ENCODE peak calls at places on chromosome 14, in four cellular contexts. C is DND-41, P is AG09309, X is WERI-Rb-1. O is an unnamed sample.

GRCh38 chr14:32679927-32680612 is 258.6 kb upstream of the NPAS3 start:
- DNase-seq in C (no peak), P (no peak), X (no peak), O (no peak)

GRCh38 chr14:90523544-90523943 is 126.7 kb downstream of the CALM1 start:
- DNase-seq in C (no peak), P (no peak), X (no peak), O (no peak)

GRCh38 chr14:73723799-73724621 is 9.8 kb upstream of the PNMA1 start:
- DNase-seq in C (no peak), P (peak; percentile 98), X (no peak), O (peak; percentile 63)

GRCh38 chr14:75310295-75311059 is 31.8 kb downstream of the FOS start:
- DNase-seq in C (no peak), P (no peak), X (no peak), O (no peak)

GRCh38 chr14:47262801-47263200 is 412.6 kb downstream of the MDGA2 start:
- DNase-seq in C (no peak), P (no peak), X (no peak), O (no peak)

GRCh38 chr14:53432378-53432802 is 279.3 kb upstream of the DDHD1 start:
- DNase-seq in C (peak; percentile 42), P (peak; percentile 17), X (peak; percentile 24), O (no peak)

GRCh38 chr14:93775158-93775557 is 13.1 kb downstream of the PRIMA1 start:
- DNase-seq in C (no peak), P (no peak), X (no peak), O (no peak)

GRCh38 chr14:92607702-92608429 is 94.3 kb downstream of the RIN3 start:
- DNase-seq in C (no peak), P (peak; percentile 52), X (no peak), O (peak; percentile 51)

GRCh38 chr14:98022541-98023520 is 1225.6 kb downstream of the VRK1 start:
- DNase-seq in C (no peak), P (no peak), X (no peak), O (no peak)

GRCh38 chr14:102251161-102251560 is 53.8 kb downstream of the MOK start:
- DNase-seq in C (no peak), P (no peak), X (no peak), O (no peak)

GRCh38 chr14:60327447-60328331 is 78.7 kb downstream of the PPM1A start:
- DNase-seq in C (no peak), P (no peak), X (peak; percentile 93), O (no peak)

GRCh38 chr14:98592611-98593170 is 679.3 kb downstream of the BCL11B start:
- DNase-seq in C (no peak), P (no peak), X (no peak), O (no peak)

DNA sequence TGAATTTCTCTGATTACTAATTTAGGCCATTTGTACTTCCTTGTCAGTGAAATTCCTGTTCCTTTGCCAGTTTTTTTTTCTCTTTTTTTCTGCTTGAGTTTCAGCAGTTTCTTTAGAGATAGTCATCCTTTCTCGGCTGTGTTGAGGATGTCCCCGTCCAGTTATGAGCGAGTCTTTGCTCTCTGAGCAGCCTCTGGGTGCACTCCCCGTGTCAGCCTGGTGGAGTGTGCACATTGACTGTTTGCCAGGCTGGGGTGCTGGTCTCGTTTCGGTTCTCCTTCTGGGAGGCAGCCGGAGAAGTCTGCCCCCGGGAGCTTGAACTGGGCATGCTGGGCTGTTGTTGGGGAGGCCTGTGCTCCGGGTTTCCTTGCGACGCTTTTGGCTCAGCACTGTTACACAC is 3.0 kb downstream of the PACS2 start:
- DNase-seq in C (no peak), P (no peak), X (no peak), O (no peak)
- TF ChIP-seq CTCF in C (no peak), P (no peak), X (no peak), O (peak; percentile 19)

GRCh38 chr14:22978873-22979671 is 3.3 kb downstream of the AJUBA start:
- DNase-seq in C (no peak), P (no peak), X (no peak), O (no peak)

GRCh38 chr14:22977434-22977683 is 5.0 kb downstream of the AJUBA start:
- DNase-seq in C (no peak), P (no peak), X (no peak), O (no peak)

GRCh38 chr14:22978487-22978837 is 3.9 kb downstream of the AJUBA start:
- DNase-seq in C (no peak), P (no peak), X (no peak), O (no peak)

GRCh38 chr14:22976620-22977433 is 5.5 kb downstream of the AJUBA start:
- DNase-seq in C (no peak), P (no peak), X (peak; percentile 16), O (no peak)

DNA sequence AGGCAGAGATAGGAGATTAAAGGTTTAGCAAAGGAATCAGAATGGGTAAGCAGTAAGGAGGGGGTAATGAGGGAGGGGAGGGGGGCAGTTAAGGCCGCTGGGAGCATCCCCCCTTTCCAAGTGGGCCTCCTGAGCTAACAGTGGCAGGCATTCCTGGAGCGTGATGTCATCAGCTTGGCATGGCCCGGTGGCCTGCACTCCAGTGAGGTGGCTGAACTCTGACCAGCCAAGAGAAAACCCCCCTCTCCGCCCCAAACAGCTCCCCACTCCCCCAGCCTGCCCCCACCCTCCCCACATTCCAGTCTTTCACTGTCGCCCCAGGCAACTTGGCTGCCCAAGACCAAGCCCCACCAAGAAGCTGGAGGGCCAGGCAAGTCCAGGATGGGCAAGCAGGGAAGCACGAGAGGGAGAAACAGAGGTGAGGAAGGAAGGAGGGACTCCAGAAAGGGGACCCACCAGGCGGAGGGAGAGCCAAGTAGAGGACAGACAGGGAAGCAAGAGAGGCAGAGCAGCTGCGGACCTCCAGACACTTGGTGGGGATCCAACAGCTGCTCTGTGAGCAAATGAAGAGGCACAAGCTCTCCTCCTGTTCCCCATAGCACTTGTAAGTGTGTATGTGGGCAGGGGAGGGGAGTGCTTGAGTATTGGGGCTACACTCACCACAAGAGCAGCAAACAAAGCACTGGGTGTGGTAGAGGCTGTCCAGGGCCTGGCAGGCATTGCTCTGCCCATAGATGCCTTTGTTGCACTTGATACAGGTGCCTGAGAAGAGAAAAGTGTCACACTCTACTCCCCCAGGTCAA is 4.5 kb downstream of the AJUBA start:
- DNase-seq in C (no peak), P (no peak), X (peak; percentile 77), O (no peak)
- H3K4me3 ChIP-seq in C (no peak overlapping the region), P (peak overlapping the region; percentile 16), X (no peak overlapping the region), O (peak overlapping the region; percentile 27)

DNA sequence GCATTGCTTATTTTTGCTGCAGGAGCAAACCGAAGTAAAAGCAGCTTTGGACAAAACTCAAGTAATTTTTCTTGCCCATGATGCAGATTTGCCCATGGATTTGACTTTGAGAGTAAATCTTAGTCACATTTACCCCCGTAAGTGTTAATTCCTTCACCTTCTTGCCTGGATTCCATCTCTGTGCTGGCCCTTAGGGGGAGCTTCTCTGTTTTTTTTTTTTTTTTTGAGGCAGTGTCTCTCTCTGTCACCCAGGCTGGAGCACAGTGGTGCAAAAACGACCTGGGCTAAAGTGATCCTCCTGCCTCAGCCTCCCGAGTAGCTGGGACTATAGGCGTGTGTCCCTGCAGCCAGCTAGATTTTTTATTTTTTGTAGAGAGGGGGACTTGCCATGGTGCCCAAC is 210.2 kb downstream of the FUT8 start:
- DNase-seq in C (no peak), P (no peak), X (no peak), O (no peak)
- TF ChIP-seq CTCF in C (no peak), P (no peak), X (no peak), O (no peak)

DNA sequence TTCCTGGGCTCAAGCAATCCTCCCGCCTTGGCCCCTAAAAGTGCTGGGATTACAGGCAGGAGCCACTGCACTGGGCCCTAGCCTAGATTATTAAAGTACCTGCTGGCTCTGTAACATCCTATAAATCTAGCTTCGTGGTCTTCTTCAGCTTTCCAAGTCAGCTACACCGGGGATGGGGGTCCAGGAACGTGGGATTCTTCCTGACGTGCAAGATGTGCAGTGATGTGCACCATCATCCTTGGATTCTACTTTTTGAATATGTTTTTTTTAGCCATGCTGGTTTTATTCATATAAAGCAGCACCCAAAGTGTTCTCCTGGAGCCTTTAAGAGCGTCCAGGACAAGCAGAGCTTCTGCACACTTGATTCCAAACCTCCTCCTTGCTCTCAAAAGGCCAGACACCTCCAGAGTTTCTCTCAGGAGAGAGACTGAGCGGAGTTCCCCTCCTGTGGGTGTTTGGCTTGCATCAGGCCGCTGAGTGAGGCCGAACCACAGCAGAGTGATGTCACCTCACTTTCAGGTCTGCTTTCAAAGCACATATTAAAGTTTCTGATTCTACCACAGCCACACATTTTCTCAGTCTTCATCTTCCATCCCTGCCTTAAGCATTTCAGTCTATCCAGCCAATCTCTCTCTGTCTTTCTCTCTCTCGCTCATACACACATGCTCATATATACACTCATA is 33.4 kb downstream of the VCPKMT start:
- DNase-seq in C (no peak), P (no peak), X (no peak), O (no peak)
- H3K4me3 ChIP-seq in C (no peak overlapping the region), P (no peak overlapping the region), X (no peak overlapping the region), O (no peak overlapping the region)

DNA sequence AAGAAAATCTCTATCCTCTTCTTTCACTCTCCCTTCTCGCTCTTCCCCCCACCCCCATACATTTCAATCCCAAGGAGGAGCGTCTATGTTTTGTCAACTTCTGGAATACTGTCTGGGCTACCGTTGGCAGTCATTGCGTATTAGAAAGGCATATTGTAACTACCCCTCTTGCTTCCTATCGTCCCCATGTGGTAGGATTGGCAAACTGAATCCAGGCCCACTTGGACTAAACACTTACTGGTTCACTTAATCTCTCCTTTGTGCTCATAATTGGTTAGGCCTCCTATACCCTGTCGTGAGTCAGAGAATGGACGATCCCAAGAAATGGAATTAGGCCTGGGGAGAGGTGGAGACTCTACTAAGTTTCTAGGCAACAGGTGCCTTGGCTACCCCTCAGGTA is 68.8 kb upstream of the SLC8A3 start:
- DNase-seq in C (peak; percentile 9), P (no peak), X (peak; percentile 30), O (no peak)
- TF ChIP-seq CTCF in C (peak; percentile 52), P (peak; percentile 2), X (peak; percentile 39), O (peak; percentile 53)

GRCh38 chr14:100147181-100147631 is 12.2 kb downstream of the DEGS2 start:
- DNase-seq in C (peak; percentile 90), P (no peak), X (no peak), O (no peak)

GRCh38 chr14:100145682-100146464 is 13.6 kb downstream of the DEGS2 start:
- DNase-seq in C (no peak), P (no peak), X (peak; percentile 37), O (no peak)

GRCh38 chr14:100146548-100147091 is 12.8 kb downstream of the DEGS2 start:
- DNase-seq in C (peak; percentile 33), P (no peak), X (no peak), O (no peak)

GRCh38 chr14:100148837-100149731 is 10.4 kb downstream of the DEGS2 start:
- DNase-seq in C (no peak), P (no peak), X (no peak), O (no peak)

DNA sequence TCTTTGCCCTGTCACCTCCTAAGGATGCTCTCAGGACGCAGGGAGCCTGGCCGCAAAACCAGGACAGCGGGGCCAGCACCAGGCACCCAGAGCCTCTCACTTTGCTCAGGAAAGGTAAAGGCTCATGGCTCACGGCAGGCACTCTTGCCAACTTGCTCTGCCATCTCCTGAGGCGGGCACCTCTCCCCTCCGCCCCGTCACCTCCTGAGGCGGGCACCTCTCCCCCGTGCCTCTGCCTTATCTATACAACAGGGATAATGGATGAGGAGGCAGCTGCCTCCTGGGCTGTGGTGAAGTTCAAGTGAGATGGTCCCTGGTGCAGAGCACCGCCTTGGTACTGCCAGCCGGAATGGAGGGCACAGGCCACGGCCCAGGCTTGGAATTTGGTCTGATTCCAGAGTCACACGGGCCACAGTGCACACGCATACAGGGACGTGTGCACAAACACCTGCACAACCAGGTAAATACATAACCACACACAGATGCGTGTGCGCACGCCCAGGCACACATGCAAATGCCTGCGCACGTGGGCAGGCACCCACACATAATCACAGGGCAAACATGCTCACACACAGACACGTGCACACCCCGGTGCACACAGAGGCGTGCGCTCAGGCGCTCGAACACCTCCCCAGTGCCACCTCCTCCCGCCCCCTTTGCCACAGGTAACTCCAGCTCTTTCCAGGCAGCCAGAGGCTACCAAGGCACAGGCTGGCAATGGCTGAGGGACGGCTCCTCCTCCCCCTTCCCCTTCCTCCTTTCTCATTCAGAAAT is 11.6 kb downstream of the DEGS2 start:
- DNase-seq in C (no peak), P (no peak), X (no peak), O (no peak)
- H3K4me3 ChIP-seq in C (no peak overlapping the region), P (no peak overlapping the region), X (no peak overlapping the region), O (no peak overlapping the region)

GRCh38 chr14:56358265-56358664 is 221.3 kb upstream of the TMEM260 start:
- DNase-seq in C (no peak), P (no peak), X (no peak), O (no peak)
- TF ChIP-seq CTCF in C (no peak), P (no peak), X (no peak), O (no peak)

O was measured in epithelial cell of proximal tubule.